ENCODE peak calls at places on chromosomes 2 and 18, in nine cellular contexts. D, H, B, R, P, C, O, L and Z are unnamed samples.

GRCh38 chr18:47978603-47979002 is 48.1 kb upstream of the SMAD2 start:
- DNase-seq in D (no peak), H (no peak), B (no peak), R (no peak), P (no peak), C (no peak), O (no peak), L (no peak), Z (no peak)

GRCh38 chr2:8511868-8512612 is 169.8 kb upstream of the ID2 start:
- DNase-seq in D (no peak), H (peak), B (no peak), R (no peak), P (no peak), C (peak), O (peak), L (no peak), Z (peak)

GRCh38 chr2:260507-261161 is 3.2 kb downstream of the SH3YL1 start:
- DNase-seq in D (no peak), H (no peak), B (no peak), R (no peak), P (no peak), C (no peak), O (no peak), L (no peak), Z (no peak)

GRCh38 chr2:60366178-60366577 is 187.3 kb downstream of the BCL11A start:
- DNase-seq in D (no peak), H (no peak), B (no peak), R (peak), P (no peak), C (no peak), O (no peak), L (no peak), Z (no peak)

GRCh38 chr2:232438951-232439757 is 16.8 kb upstream of the ALPI start:
- DNase-seq in D (no peak), H (peak), B (no peak), R (no peak), P (peak), C (no peak), O (no peak), L (no peak), Z (no peak)

GRCh38 chr2:201969938-201970785 is 63.5 kb upstream of the FZD7 start:
- DNase-seq in D (no peak), H (no peak), B (no peak), R (no peak), P (no peak), C (peak), O (no peak), L (no peak), Z (no peak)

GRCh38 chr2:140348826-140349225 is 1568.6 kb upstream of the NXPH2 start:
- DNase-seq in D (no peak), H (no peak), B (no peak), R (no peak), P (peak), C (no peak), O (no peak), L (no peak), Z (no peak)

GRCh38 chr2:46293466-46293865 is 3.7 kb upstream of the EPAS1 start:
- DNase-seq in D (peak), H (no peak), B (no peak), R (no peak), P (no peak), C (peak), O (no peak), L (no peak), Z (no peak)

GRCh38 chr2:233084488-233084887 is 24.3 kb downstream of the INPP5D start:
- DNase-seq in D (no peak), H (peak), B (no peak), R (no peak), P (no peak), C (peak), O (peak), L (no peak), Z (peak)